ENCODE peak calls at places on chromosomes 2 and 18, in nine cellular contexts. One of them, this sample, is unnamed.

GRCh38 chr2:73112913-73113633 is at the start of gene RAB11FIP5:
- DNase-seq in dermis blood vessel endothelial cell: peak; percentile 81
- DNase-seq in activated CD8-positive, alpha-beta T cell treated with anti-CD3 and anti-CD28 coated beads for 36 hours: peak; percentile 75
- DNase-seq in HEK293T: peak; percentile 86
- DNase-seq in NCI-H1092 treated with DMSO at 0.1 percent for 48 hours: peak; percentile 37
- DNase-seq in fibroblast of mammary gland: peak; percentile 85
- DNase-seq in NCI-H774: peak; percentile 63
- DNase-seq in tibial nerve: peak; percentile 45
- DNase-seq in coronary artery: peak; percentile 83
- DNase-seq in this sample: peak; percentile 87

GRCh38 chr18:7338846-7339245 is 108.0 kb downstream of the LRRC30 start:
- DNase-seq in fibroblast of mammary gland: peak; percentile 31
- DNase-seq in HEK293T: no peak
- DNase-seq in activated CD8-positive, alpha-beta T cell treated with anti-CD3 and anti-CD28 coated beads for 36 hours: no peak
- DNase-seq in NCI-H1092 treated with DMSO at 0.1 percent for 48 hours: no peak
- DNase-seq in tibial nerve: no peak
- DNase-seq in dermis blood vessel endothelial cell: peak; percentile 8
- DNase-seq in NCI-H774: no peak
- DNase-seq in coronary artery: no peak
- DNase-seq in this sample: no peak

GRCh38 chr2:109306190-109306589 is 177.2 kb downstream of the SH3RF3 start:
- DNase-seq in dermis blood vessel endothelial cell: no peak
- DNase-seq in NCI-H774: no peak
- DNase-seq in NCI-H1092 treated with DMSO at 0.1 percent for 48 hours: no peak
- DNase-seq in activated CD8-positive, alpha-beta T cell treated with anti-CD3 and anti-CD28 coated beads for 36 hours: no peak
- DNase-seq in HEK293T: no peak
- DNase-seq in fibroblast of mammary gland: no peak
- DNase-seq in tibial nerve: no peak
- DNase-seq in coronary artery: no peak
- DNase-seq in this sample: no peak

GRCh38 chr18:8499810-8500663 is 109.2 kb upstream of the RAB12 start:
- DNase-seq in activated CD8-positive, alpha-beta T cell treated with anti-CD3 and anti-CD28 coated beads for 36 hours: no peak
- DNase-seq in coronary artery: peak; percentile 54
- DNase-seq in HEK293T: no peak
- DNase-seq in NCI-H774: peak; percentile 16
- DNase-seq in dermis blood vessel endothelial cell: no peak
- DNase-seq in tibial nerve: no peak
- DNase-seq in fibroblast of mammary gland: no peak
- DNase-seq in NCI-H1092 treated with DMSO at 0.1 percent for 48 hours: no peak
- DNase-seq in this sample: no peak

GRCh38 chr2:217691920-217692666 is 310.7 kb downstream of the TNS1 start:
- DNase-seq in dermis blood vessel endothelial cell: no peak
- DNase-seq in HEK293T: no peak
- DNase-seq in coronary artery: peak; percentile 87
- DNase-seq in NCI-H1092 treated with DMSO at 0.1 percent for 48 hours: no peak
- DNase-seq in activated CD8-positive, alpha-beta T cell treated with anti-CD3 and anti-CD28 coated beads for 36 hours: no peak
- DNase-seq in tibial nerve: no peak
- DNase-seq in NCI-H774: no peak
- DNase-seq in fibroblast of mammary gland: peak; percentile 28
- DNase-seq in this sample: no peak

GRCh38 chr2:100214265-100214961 is 72.0 kb upstream of the AFF3 start:
- DNase-seq in tibial nerve: no peak
- DNase-seq in coronary artery: no peak
- DNase-seq in NCI-H1092 treated with DMSO at 0.1 percent for 48 hours: peak; percentile 83
- DNase-seq in HEK293T: no peak
- DNase-seq in NCI-H774: no peak
- DNase-seq in fibroblast of mammary gland: no peak
- DNase-seq in dermis blood vessel endothelial cell: no peak
- DNase-seq in activated CD8-positive, alpha-beta T cell treated with anti-CD3 and anti-CD28 coated beads for 36 hours: no peak
- DNase-seq in this sample: no peak

GRCh38 chr2:148730085-148730484 is 85.5 kb downstream of the EPC2 start:
- DNase-seq in tibial nerve: no peak
- DNase-seq in activated CD8-positive, alpha-beta T cell treated with anti-CD3 and anti-CD28 coated beads for 36 hours: no peak
- DNase-seq in coronary artery: no peak
- DNase-seq in NCI-H774: no peak
- DNase-seq in NCI-H1092 treated with DMSO at 0.1 percent for 48 hours: no peak
- DNase-seq in fibroblast of mammary gland: peak; percentile 18
- DNase-seq in dermis blood vessel endothelial cell: peak; percentile 7
- DNase-seq in HEK293T: no peak
- DNase-seq in this sample: no peak

GRCh38 chr2:174312581-174313234 is 22.0 kb upstream of the SP9 start:
- DNase-seq in HEK293T: no peak
- DNase-seq in NCI-H774: no peak
- DNase-seq in fibroblast of mammary gland: no peak
- DNase-seq in NCI-H1092 treated with DMSO at 0.1 percent for 48 hours: no peak
- DNase-seq in dermis blood vessel endothelial cell: peak; percentile 25
- DNase-seq in tibial nerve: no peak
- DNase-seq in activated CD8-positive, alpha-beta T cell treated with anti-CD3 and anti-CD28 coated beads for 36 hours: no peak
- DNase-seq in coronary artery: no peak
- DNase-seq in this sample: no peak

GRCh38 chr2:57177176-57177575 is 869.4 kb upstream of the VRK2 start:
- DNase-seq in fibroblast of mammary gland: no peak
- DNase-seq in NCI-H774: no peak
- DNase-seq in HEK293T: no peak
- DNase-seq in tibial nerve: no peak
- DNase-seq in coronary artery: no peak
- DNase-seq in activated CD8-positive, alpha-beta T cell treated with anti-CD3 and anti-CD28 coated beads for 36 hours: no peak
- DNase-seq in NCI-H1092 treated with DMSO at 0.1 percent for 48 hours: no peak
- DNase-seq in dermis blood vessel endothelial cell: no peak
- DNase-seq in this sample: no peak

GRCh38 chr2:133421516-133422324 is 146.5 kb downstream of the NCKAP5 start:
- DNase-seq in dermis blood vessel endothelial cell: no peak
- DNase-seq in tibial nerve: no peak
- DNase-seq in coronary artery: no peak
- DNase-seq in HEK293T: peak; percentile 10
- DNase-seq in activated CD8-positive, alpha-beta T cell treated with anti-CD3 and anti-CD28 coated beads for 36 hours: no peak
- DNase-seq in NCI-H1092 treated with DMSO at 0.1 percent for 48 hours: peak; percentile 78
- DNase-seq in NCI-H774: peak; percentile 39
- DNase-seq in fibroblast of mammary gland: no peak
- DNase-seq in this sample: no peak

GRCh38 chr18:58139627-58140026 is 95.6 kb downstream of the NEDD4L start:
- DNase-seq in dermis blood vessel endothelial cell: no peak
- DNase-seq in fibroblast of mammary gland: no peak
- DNase-seq in NCI-H774: no peak
- DNase-seq in NCI-H1092 treated with DMSO at 0.1 percent for 48 hours: no peak
- DNase-seq in activated CD8-positive, alpha-beta T cell treated with anti-CD3 and anti-CD28 coated beads for 36 hours: peak; percentile 18
- DNase-seq in coronary artery: no peak
- DNase-seq in HEK293T: no peak
- DNase-seq in tibial nerve: no peak
- DNase-seq in this sample: no peak

GRCh38 chr2:141666191-141666590 is 464.6 kb downstream of the LRP1B start:
- DNase-seq in tibial nerve: no peak
- DNase-seq in NCI-H1092 treated with DMSO at 0.1 percent for 48 hours: no peak
- DNase-seq in HEK293T: no peak
- DNase-seq in dermis blood vessel endothelial cell: no peak
- DNase-seq in fibroblast of mammary gland: no peak
- DNase-seq in NCI-H774: no peak
- DNase-seq in activated CD8-positive, alpha-beta T cell treated with anti-CD3 and anti-CD28 coated beads for 36 hours: no peak
- DNase-seq in coronary artery: no peak
- DNase-seq in this sample: no peak

GRCh38 chr2:181114021-181114420 is 133.6 kb downstream of the UBE2E3 start:
- DNase-seq in dermis blood vessel endothelial cell: no peak
- DNase-seq in coronary artery: no peak
- DNase-seq in NCI-H774: no peak
- DNase-seq in HEK293T: no peak
- DNase-seq in tibial nerve: no peak
- DNase-seq in activated CD8-positive, alpha-beta T cell treated with anti-CD3 and anti-CD28 coated beads for 36 hours: no peak
- DNase-seq in NCI-H1092 treated with DMSO at 0.1 percent for 48 hours: no peak
- DNase-seq in fibroblast of mammary gland: no peak
- DNase-seq in this sample: no peak

GRCh38 chr18:13501896-13502295 is 224.5 kb downstream of the FAM210A start:
- DNase-seq in fibroblast of mammary gland: no peak
- DNase-seq in NCI-H774: no peak
- DNase-seq in tibial nerve: no peak
- DNase-seq in HEK293T: no peak
- DNase-seq in activated CD8-positive, alpha-beta T cell treated with anti-CD3 and anti-CD28 coated beads for 36 hours: peak; percentile 66
- DNase-seq in dermis blood vessel endothelial cell: no peak
- DNase-seq in coronary artery: no peak
- DNase-seq in NCI-H1092 treated with DMSO at 0.1 percent for 48 hours: no peak
- DNase-seq in this sample: no peak

GRCh38 chr2:207898354-207898695 is 127.0 kb downstream of the PLEKHM3 start:
- DNase-seq in activated CD8-positive, alpha-beta T cell treated with anti-CD3 and anti-CD28 coated beads for 36 hours: no peak
- DNase-seq in NCI-H774: no peak
- DNase-seq in fibroblast of mammary gland: no peak
- DNase-seq in HEK293T: no peak
- DNase-seq in tibial nerve: no peak
- DNase-seq in dermis blood vessel endothelial cell: no peak
- DNase-seq in coronary artery: no peak
- DNase-seq in NCI-H1092 treated with DMSO at 0.1 percent for 48 hours: no peak
- DNase-seq in this sample: no peak

GRCh38 chr2:113940891-113941290 is 51.0 kb downstream of the ACTR3 start:
- DNase-seq in NCI-H1092 treated with DMSO at 0.1 percent for 48 hours: no peak
- DNase-seq in NCI-H774: no peak
- DNase-seq in fibroblast of mammary gland: no peak
- DNase-seq in tibial nerve: no peak
- DNase-seq in coronary artery: no peak
- DNase-seq in activated CD8-positive, alpha-beta T cell treated with anti-CD3 and anti-CD28 coated beads for 36 hours: no peak
- DNase-seq in dermis blood vessel endothelial cell: no peak
- DNase-seq in HEK293T: no peak
- DNase-seq in this sample: no peak

GRCh38 chr2:215899111-215900074 is 114.0 kb downstream of the MREG start:
- DNase-seq in activated CD8-positive, alpha-beta T cell treated with anti-CD3 and anti-CD28 coated beads for 36 hours: no peak
- DNase-seq in NCI-H774: no peak
- DNase-seq in NCI-H1092 treated with DMSO at 0.1 percent for 48 hours: no peak
- DNase-seq in fibroblast of mammary gland: peak; percentile 92
- DNase-seq in coronary artery: no peak
- DNase-seq in dermis blood vessel endothelial cell: no peak
- DNase-seq in HEK293T: no peak
- DNase-seq in tibial nerve: no peak
- DNase-seq in this sample: no peak

GRCh38 chr2:142291964-142292363 is 161.1 kb upstream of the LRP1B start:
- DNase-seq in coronary artery: no peak
- DNase-seq in NCI-H1092 treated with DMSO at 0.1 percent for 48 hours: no peak
- DNase-seq in NCI-H774: no peak
- DNase-seq in HEK293T: no peak
- DNase-seq in tibial nerve: no peak
- DNase-seq in activated CD8-positive, alpha-beta T cell treated with anti-CD3 and anti-CD28 coated beads for 36 hours: no peak
- DNase-seq in dermis blood vessel endothelial cell: no peak
- DNase-seq in fibroblast of mammary gland: no peak
- DNase-seq in this sample: no peak

GRCh38 chr2:168118733-168119518 is 128.5 kb downstream of the STK39 start:
- DNase-seq in NCI-H1092 treated with DMSO at 0.1 percent for 48 hours: peak; percentile 19
- DNase-seq in tibial nerve: no peak
- DNase-seq in dermis blood vessel endothelial cell: peak; percentile 83
- DNase-seq in fibroblast of mammary gland: peak; percentile 78
- DNase-seq in HEK293T: peak; percentile 35
- DNase-seq in NCI-H774: peak; percentile 43
- DNase-seq in coronary artery: no peak
- DNase-seq in activated CD8-positive, alpha-beta T cell treated with anti-CD3 and anti-CD28 coated beads for 36 hours: peak; percentile 7
- DNase-seq in this sample: no peak

GRCh38 chr2:111135910-111136297 is 15.2 kb downstream of the BCL2L11 start:
- DNase-seq in fibroblast of mammary gland: peak; percentile 89
- DNase-seq in dermis blood vessel endothelial cell: peak; percentile 38
- DNase-seq in HEK293T: peak; percentile 40
- DNase-seq in coronary artery: no peak
- DNase-seq in tibial nerve: no peak
- DNase-seq in NCI-H774: no peak
- DNase-seq in activated CD8-positive, alpha-beta T cell treated with anti-CD3 and anti-CD28 coated beads for 36 hours: no peak
- DNase-seq in NCI-H1092 treated with DMSO at 0.1 percent for 48 hours: no peak
- DNase-seq in this sample: no peak

GRCh38 chr2:159736048-159736447 is 23.7 kb downstream of the MARCHF7 start:
- DNase-seq in dermis blood vessel endothelial cell: peak; percentile 19
- DNase-seq in coronary artery: no peak
- DNase-seq in fibroblast of mammary gland: peak; percentile 46
- DNase-seq in activated CD8-positive, alpha-beta T cell treated with anti-CD3 and anti-CD28 coated beads for 36 hours: no peak
- DNase-seq in HEK293T: no peak
- DNase-seq in tibial nerve: no peak
- DNase-seq in NCI-H1092 treated with DMSO at 0.1 percent for 48 hours: no peak
- DNase-seq in NCI-H774: no peak
- DNase-seq in this sample: no peak

GRCh38 chr2:175317741-175318140 is 136.2 kb upstream of the ATP5MC3 start:
- DNase-seq in dermis blood vessel endothelial cell: no peak
- DNase-seq in fibroblast of mammary gland: no peak
- DNase-seq in NCI-H1092 treated with DMSO at 0.1 percent for 48 hours: no peak
- DNase-seq in activated CD8-positive, alpha-beta T cell treated with anti-CD3 and anti-CD28 coated beads for 36 hours: no peak
- DNase-seq in tibial nerve: no peak
- DNase-seq in coronary artery: no peak
- DNase-seq in NCI-H774: no peak
- DNase-seq in HEK293T: no peak
- DNase-seq in this sample: no peak

GRCh38 chr18:61852496-61852895 is 40.3 kb downstream of the RNF152 start:
- DNase-seq in fibroblast of mammary gland: no peak
- DNase-seq in dermis blood vessel endothelial cell: no peak
- DNase-seq in NCI-H774: no peak
- DNase-seq in coronary artery: no peak
- DNase-seq in activated CD8-positive, alpha-beta T cell treated with anti-CD3 and anti-CD28 coated beads for 36 hours: no peak
- DNase-seq in tibial nerve: no peak
- DNase-seq in NCI-H1092 treated with DMSO at 0.1 percent for 48 hours: no peak
- DNase-seq in HEK293T: no peak
- DNase-seq in this sample: no peak

GRCh38 chr2:227325056-227325823 is at the start of gene MFF:
- DNase-seq in fibroblast of mammary gland: peak; percentile 91
- DNase-seq in HEK293T: peak; percentile 88
- DNase-seq in NCI-H774: peak; percentile 89
- DNase-seq in coronary artery: peak; percentile 96
- DNase-seq in activated CD8-positive, alpha-beta T cell treated with anti-CD3 and anti-CD28 coated beads for 36 hours: peak; percentile 98
- DNase-seq in NCI-H1092 treated with DMSO at 0.1 percent for 48 hours: peak; percentile 81
- DNase-seq in tibial nerve: peak; percentile 84
- DNase-seq in dermis blood vessel endothelial cell: peak; percentile 96
- DNase-seq in this sample: peak; percentile 91

GRCh38 chr2:143732931-143733330 is 603.7 kb downstream of the ARHGAP15 start:
- DNase-seq in dermis blood vessel endothelial cell: no peak
- DNase-seq in HEK293T: no peak
- DNase-seq in fibroblast of mammary gland: no peak
- DNase-seq in tibial nerve: no peak
- DNase-seq in activated CD8-positive, alpha-beta T cell treated with anti-CD3 and anti-CD28 coated beads for 36 hours: no peak
- DNase-seq in coronary artery: no peak
- DNase-seq in NCI-H1092 treated with DMSO at 0.1 percent for 48 hours: no peak
- DNase-seq in NCI-H774: no peak
- DNase-seq in this sample: no peak

GRCh38 chr18:74498712-74499629 is 2.8 kb downstream of the CNDP2 start:
- DNase-seq in HEK293T: no peak
- DNase-seq in NCI-H1092 treated with DMSO at 0.1 percent for 48 hours: no peak
- DNase-seq in NCI-H774: no peak
- DNase-seq in activated CD8-positive, alpha-beta T cell treated with anti-CD3 and anti-CD28 coated beads for 36 hours: peak; percentile 91
- DNase-seq in coronary artery: no peak
- DNase-seq in tibial nerve: no peak
- DNase-seq in dermis blood vessel endothelial cell: peak; percentile 74
- DNase-seq in fibroblast of mammary gland: peak; percentile 10
- DNase-seq in this sample: no peak

GRCh38 chr2:54569745-54570296 is 113.7 kb downstream of the SPTBN1 start:
- DNase-seq in fibroblast of mammary gland: no peak
- DNase-seq in tibial nerve: no peak
- DNase-seq in activated CD8-positive, alpha-beta T cell treated with anti-CD3 and anti-CD28 coated beads for 36 hours: peak; percentile 76
- DNase-seq in dermis blood vessel endothelial cell: no peak
- DNase-seq in NCI-H774: no peak
- DNase-seq in NCI-H1092 treated with DMSO at 0.1 percent for 48 hours: no peak
- DNase-seq in HEK293T: no peak
- DNase-seq in coronary artery: no peak
- DNase-seq in this sample: no peak

GRCh38 chr2:38080346-38080745 is 4.4 kb upstream of the CYP1B1 start:
- DNase-seq in HEK293T: no peak
- DNase-seq in dermis blood vessel endothelial cell: no peak
- DNase-seq in NCI-H774: no peak
- DNase-seq in fibroblast of mammary gland: no peak
- DNase-seq in activated CD8-positive, alpha-beta T cell treated with anti-CD3 and anti-CD28 coated beads for 36 hours: no peak
- DNase-seq in tibial nerve: no peak
- DNase-seq in NCI-H1092 treated with DMSO at 0.1 percent for 48 hours: no peak
- DNase-seq in coronary artery: no peak
- DNase-seq in this sample: no peak

GRCh38 chr2:150625300-150625699 is 137.8 kb upstream of the RND3 start:
- DNase-seq in dermis blood vessel endothelial cell: peak; percentile 25
- DNase-seq in activated CD8-positive, alpha-beta T cell treated with anti-CD3 and anti-CD28 coated beads for 36 hours: no peak
- DNase-seq in HEK293T: no peak
- DNase-seq in tibial nerve: no peak
- DNase-seq in NCI-H1092 treated with DMSO at 0.1 percent for 48 hours: no peak
- DNase-seq in coronary artery: no peak
- DNase-seq in NCI-H774: no peak
- DNase-seq in fibroblast of mammary gland: peak; percentile 54
- DNase-seq in this sample: no peak

GRCh38 chr2:191032588-191033429 is 18.8 kb upstream of the STAT1 start:
- DNase-seq in NCI-H774: no peak
- DNase-seq in dermis blood vessel endothelial cell: peak; percentile 34
- DNase-seq in HEK293T: no peak
- DNase-seq in tibial nerve: no peak
- DNase-seq in NCI-H1092 treated with DMSO at 0.1 percent for 48 hours: no peak
- DNase-seq in fibroblast of mammary gland: no peak
- DNase-seq in coronary artery: no peak
- DNase-seq in activated CD8-positive, alpha-beta T cell treated with anti-CD3 and anti-CD28 coated beads for 36 hours: no peak
- DNase-seq in this sample: no peak

GRCh38 chr2:120735750-120736170 is at the start of gene GLI2:
- DNase-seq in activated CD8-positive, alpha-beta T cell treated with anti-CD3 and anti-CD28 coated beads for 36 hours: peak; percentile 54
- DNase-seq in NCI-H1092 treated with DMSO at 0.1 percent for 48 hours: peak; percentile 8
- DNase-seq in NCI-H774: no peak
- DNase-seq in HEK293T: peak; percentile 80
- DNase-seq in tibial nerve: no peak
- DNase-seq in coronary artery: peak; percentile 83
- DNase-seq in fibroblast of mammary gland: peak; percentile 84
- DNase-seq in dermis blood vessel endothelial cell: peak; percentile 84
- DNase-seq in this sample: peak; percentile 88

This sample was measured in type B pancreatic cell.